ENCODE peak calls at places on chromosomes 1 and 21, in ten cellular contexts. One of them, this sample, is unnamed.

GRCh38 chr1:52629021-52629643 is 3.8 kb upstream of the SHISAL2A start:
- DNase-seq in right atrium auricular region: no peak
- DNase-seq in fibroblast of pulmonary artery: no peak
- DNase-seq in mammary epithelial cell: no peak
- DNase-seq in choroid plexus epithelial cell: no peak
- DNase-seq in HFFc6: no peak
- DNase-seq in AG04450: no peak
- DNase-seq in astrocyte of the cerebellum: no peak
- DNase-seq in fibroblast of mammary gland: peak
- DNase-seq in fibroblast of the aortic adventitia: no peak
- DNase-seq in this sample: no peak

GRCh38 chr1:3306583-3307285 is 147.7 kb upstream of the ARHGEF16 start:
- DNase-seq in mammary epithelial cell: no peak
- DNase-seq in fibroblast of mammary gland: peak
- DNase-seq in fibroblast of pulmonary artery: peak
- DNase-seq in choroid plexus epithelial cell: peak
- DNase-seq in astrocyte of the cerebellum: peak
- DNase-seq in HFFc6: peak
- DNase-seq in fibroblast of the aortic adventitia: peak
- DNase-seq in right atrium auricular region: no peak
- DNase-seq in AG04450: peak
- DNase-seq in this sample: no peak

GRCh38 chr1:25134801-25135585 is 97.3 kb downstream of the SYF2 start:
- DNase-seq in right atrium auricular region: no peak
- DNase-seq in fibroblast of mammary gland: no peak
- DNase-seq in AG04450: no peak
- DNase-seq in mammary epithelial cell: no peak
- DNase-seq in astrocyte of the cerebellum: no peak
- DNase-seq in fibroblast of pulmonary artery: no peak
- DNase-seq in choroid plexus epithelial cell: no peak
- DNase-seq in HFFc6: no peak
- DNase-seq in fibroblast of the aortic adventitia: no peak
- DNase-seq in this sample: no peak

GRCh38 chr1:153583976-153584375 is 18.3 kb upstream of the S100A2 start:
- DNase-seq in HFFc6: no peak
- DNase-seq in mammary epithelial cell: no peak
- DNase-seq in fibroblast of pulmonary artery: no peak
- DNase-seq in AG04450: no peak
- DNase-seq in astrocyte of the cerebellum: no peak
- DNase-seq in fibroblast of mammary gland: peak
- DNase-seq in right atrium auricular region: no peak
- DNase-seq in fibroblast of the aortic adventitia: no peak
- DNase-seq in choroid plexus epithelial cell: peak
- DNase-seq in this sample: no peak

GRCh38 chr1:225626698-225627097 is 26.2 kb downstream of the ENAH start:
- DNase-seq in HFFc6: no peak
- DNase-seq in right atrium auricular region: no peak
- DNase-seq in fibroblast of the aortic adventitia: peak
- DNase-seq in AG04450: no peak
- DNase-seq in choroid plexus epithelial cell: peak
- DNase-seq in mammary epithelial cell: peak
- DNase-seq in astrocyte of the cerebellum: no peak
- DNase-seq in fibroblast of mammary gland: peak
- DNase-seq in fibroblast of pulmonary artery: peak
- DNase-seq in this sample: no peak

GRCh38 chr1:47399138-47399840 is 16.8 kb upstream of the FOXE3 start:
- DNase-seq in fibroblast of mammary gland: no peak
- DNase-seq in astrocyte of the cerebellum: no peak
- DNase-seq in choroid plexus epithelial cell: no peak
- DNase-seq in right atrium auricular region: no peak
- DNase-seq in AG04450: no peak
- DNase-seq in fibroblast of pulmonary artery: no peak
- DNase-seq in mammary epithelial cell: no peak
- DNase-seq in HFFc6: no peak
- DNase-seq in fibroblast of the aortic adventitia: no peak
- DNase-seq in this sample: no peak

GRCh38 chr1:38589036-38589435 is 270.5 kb downstream of the RRAGC start:
- DNase-seq in fibroblast of pulmonary artery: peak
- DNase-seq in fibroblast of the aortic adventitia: peak
- DNase-seq in astrocyte of the cerebellum: no peak
- DNase-seq in AG04450: no peak
- DNase-seq in choroid plexus epithelial cell: peak
- DNase-seq in fibroblast of mammary gland: peak
- DNase-seq in mammary epithelial cell: peak
- DNase-seq in right atrium auricular region: no peak
- DNase-seq in HFFc6: no peak
- DNase-seq in this sample: no peak

GRCh38 chr1:196317535-196318522 is 290.4 kb downstream of the KCNT2 start:
- DNase-seq in fibroblast of the aortic adventitia: peak
- DNase-seq in HFFc6: peak
- DNase-seq in mammary epithelial cell: peak
- DNase-seq in fibroblast of pulmonary artery: peak
- DNase-seq in fibroblast of mammary gland: peak
- DNase-seq in AG04450: peak
- DNase-seq in right atrium auricular region: no peak
- DNase-seq in astrocyte of the cerebellum: peak
- DNase-seq in choroid plexus epithelial cell: peak
- DNase-seq in this sample: peak

GRCh38 chr1:27562021-27562420 is 41.9 kb downstream of the AHDC1 start:
- DNase-seq in right atrium auricular region: no peak
- DNase-seq in fibroblast of mammary gland: no peak
- DNase-seq in AG04450: no peak
- DNase-seq in HFFc6: no peak
- DNase-seq in choroid plexus epithelial cell: no peak
- DNase-seq in fibroblast of the aortic adventitia: no peak
- DNase-seq in astrocyte of the cerebellum: no peak
- DNase-seq in fibroblast of pulmonary artery: no peak
- DNase-seq in mammary epithelial cell: no peak
- DNase-seq in this sample: no peak

GRCh38 chr1:224251741-224252146 is 68.7 kb downstream of the DEGS1 start:
- DNase-seq in choroid plexus epithelial cell: no peak
- DNase-seq in fibroblast of the aortic adventitia: no peak
- DNase-seq in astrocyte of the cerebellum: no peak
- DNase-seq in HFFc6: no peak
- DNase-seq in AG04450: no peak
- DNase-seq in fibroblast of pulmonary artery: peak
- DNase-seq in mammary epithelial cell: no peak
- DNase-seq in fibroblast of mammary gland: no peak
- DNase-seq in right atrium auricular region: no peak
- DNase-seq in this sample: no peak

GRCh38 chr1:177915641-177916040 is 54.2 kb downstream of the SEC16B start:
- DNase-seq in astrocyte of the cerebellum: no peak
- DNase-seq in HFFc6: no peak
- DNase-seq in right atrium auricular region: no peak
- DNase-seq in choroid plexus epithelial cell: no peak
- DNase-seq in AG04450: no peak
- DNase-seq in fibroblast of the aortic adventitia: no peak
- DNase-seq in fibroblast of mammary gland: no peak
- DNase-seq in mammary epithelial cell: peak
- DNase-seq in fibroblast of pulmonary artery: no peak
- DNase-seq in this sample: no peak

GRCh38 chr21:44427241-44428120 is 27.8 kb upstream of the LRRC3 start:
- DNase-seq in fibroblast of the aortic adventitia: no peak
- DNase-seq in AG04450: no peak
- DNase-seq in right atrium auricular region: no peak
- DNase-seq in choroid plexus epithelial cell: no peak
- DNase-seq in HFFc6: no peak
- DNase-seq in mammary epithelial cell: no peak
- DNase-seq in fibroblast of pulmonary artery: no peak
- DNase-seq in astrocyte of the cerebellum: no peak
- DNase-seq in fibroblast of mammary gland: no peak
- DNase-seq in this sample: no peak

GRCh38 chr1:202765726-202766125 is 42.5 kb downstream of the KDM5B start:
- DNase-seq in fibroblast of pulmonary artery: no peak
- DNase-seq in AG04450: no peak
- DNase-seq in choroid plexus epithelial cell: no peak
- DNase-seq in HFFc6: no peak
- DNase-seq in fibroblast of mammary gland: peak
- DNase-seq in right atrium auricular region: no peak
- DNase-seq in fibroblast of the aortic adventitia: peak
- DNase-seq in mammary epithelial cell: no peak
- DNase-seq in astrocyte of the cerebellum: no peak
- DNase-seq in this sample: no peak

DNA sequence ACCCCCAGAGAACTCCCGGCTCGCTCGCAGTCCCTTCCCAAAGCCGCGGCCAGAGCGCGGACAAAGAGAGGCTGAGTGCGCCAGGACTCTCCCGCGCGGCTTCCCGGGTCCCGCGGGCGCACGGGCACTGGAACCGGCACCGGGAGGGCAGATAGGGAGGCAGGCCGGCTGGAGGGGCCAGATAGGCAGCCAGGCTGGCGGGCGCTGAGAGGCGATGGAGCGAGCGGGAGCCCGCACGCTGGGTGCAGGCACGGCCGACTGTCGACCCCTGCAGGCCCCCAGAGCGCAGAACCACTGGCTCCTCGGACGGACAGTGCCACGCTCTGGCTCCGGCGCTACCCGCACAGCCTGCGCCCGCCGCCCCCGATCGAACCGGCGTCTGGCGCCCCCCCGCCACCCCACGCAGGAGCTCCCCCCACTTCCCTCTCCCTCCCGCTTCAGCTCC is 634 bp downstream of the SLC6A9 start:
- DNase-seq in choroid plexus epithelial cell: peak
- DNase-seq in fibroblast of pulmonary artery: peak
- DNase-seq in mammary epithelial cell: no peak
- DNase-seq in astrocyte of the cerebellum: no peak
- DNase-seq in HFFc6: no peak
- DNase-seq in right atrium auricular region: no peak
- DNase-seq in fibroblast of the aortic adventitia: peak
- DNase-seq in fibroblast of mammary gland: peak
- DNase-seq in AG04450: no peak
- DNase-seq in this sample: no peak
- TF ChIP-seq CTCF in choroid plexus epithelial cell: peak
- TF ChIP-seq CTCF in fibroblast of pulmonary artery: no peak
- TF ChIP-seq CTCF in mammary epithelial cell: no peak
- TF ChIP-seq CTCF in astrocyte of the cerebellum: peak
- TF ChIP-seq CTCF in HFFc6: peak
- TF ChIP-seq CTCF in right atrium auricular region: peak
- TF ChIP-seq CTCF in fibroblast of the aortic adventitia: peak
- TF ChIP-seq CTCF in fibroblast of mammary gland: no peak
- TF ChIP-seq CTCF in AG04450: peak
- TF ChIP-seq CTCF in this sample: peak

GRCh38 chr21:29024474-29025327 is at the start of gene USP16:
- DNase-seq in fibroblast of pulmonary artery: peak
- DNase-seq in AG04450: peak
- DNase-seq in mammary epithelial cell: peak
- DNase-seq in choroid plexus epithelial cell: peak
- DNase-seq in HFFc6: peak
- DNase-seq in fibroblast of the aortic adventitia: peak
- DNase-seq in right atrium auricular region: peak
- DNase-seq in fibroblast of mammary gland: peak
- DNase-seq in astrocyte of the cerebellum: peak
- DNase-seq in this sample: peak
- TF ChIP-seq CTCF in fibroblast of pulmonary artery: no peak
- TF ChIP-seq CTCF in AG04450: peak
- TF ChIP-seq CTCF in mammary epithelial cell: no peak
- TF ChIP-seq CTCF in choroid plexus epithelial cell: peak
- TF ChIP-seq CTCF in HFFc6: peak
- TF ChIP-seq CTCF in fibroblast of the aortic adventitia: peak
- TF ChIP-seq CTCF in right atrium auricular region: peak
- TF ChIP-seq CTCF in fibroblast of mammary gland: peak
- TF ChIP-seq CTCF in astrocyte of the cerebellum: peak
- TF ChIP-seq CTCF in this sample: peak

GRCh38 chr1:201377611-201378092 is at the start of gene TNNT2:
- DNase-seq in AG04450: no peak
- DNase-seq in fibroblast of pulmonary artery: no peak
- DNase-seq in right atrium auricular region: peak
- DNase-seq in mammary epithelial cell: no peak
- DNase-seq in HFFc6: no peak
- DNase-seq in fibroblast of the aortic adventitia: no peak
- DNase-seq in astrocyte of the cerebellum: no peak
- DNase-seq in choroid plexus epithelial cell: no peak
- DNase-seq in fibroblast of mammary gland: no peak
- DNase-seq in this sample: no peak

GRCh38 chr1:201374376-201374775 is 3.1 kb downstream of the TNNT2 start:
- DNase-seq in AG04450: no peak
- DNase-seq in fibroblast of the aortic adventitia: no peak
- DNase-seq in HFFc6: no peak
- DNase-seq in right atrium auricular region: no peak
- DNase-seq in fibroblast of pulmonary artery: no peak
- DNase-seq in choroid plexus epithelial cell: no peak
- DNase-seq in mammary epithelial cell: no peak
- DNase-seq in astrocyte of the cerebellum: no peak
- DNase-seq in fibroblast of mammary gland: no peak
- DNase-seq in this sample: no peak

GRCh38 chr1:201376464-201377374 is 761 bp downstream of the TNNT2 start:
- DNase-seq in fibroblast of mammary gland: peak
- DNase-seq in mammary epithelial cell: peak
- DNase-seq in fibroblast of pulmonary artery: peak
- DNase-seq in choroid plexus epithelial cell: peak
- DNase-seq in HFFc6: peak
- DNase-seq in right atrium auricular region: no peak
- DNase-seq in AG04450: no peak
- DNase-seq in fibroblast of the aortic adventitia: peak
- DNase-seq in astrocyte of the cerebellum: no peak
- DNase-seq in this sample: no peak

GRCh38 chr1:201376107-201376463 is 1.4 kb downstream of the TNNT2 start:
- DNase-seq in fibroblast of pulmonary artery: no peak
- DNase-seq in choroid plexus epithelial cell: no peak
- DNase-seq in fibroblast of mammary gland: no peak
- DNase-seq in astrocyte of the cerebellum: no peak
- DNase-seq in mammary epithelial cell: no peak
- DNase-seq in right atrium auricular region: no peak
- DNase-seq in fibroblast of the aortic adventitia: no peak
- DNase-seq in HFFc6: no peak
- DNase-seq in AG04450: no peak
- DNase-seq in this sample: no peak

GRCh38 chr1:201375169-201375568 is 2.3 kb downstream of the TNNT2 start:
- DNase-seq in choroid plexus epithelial cell: no peak
- DNase-seq in AG04450: no peak
- DNase-seq in fibroblast of pulmonary artery: no peak
- DNase-seq in right atrium auricular region: no peak
- DNase-seq in fibroblast of the aortic adventitia: no peak
- DNase-seq in fibroblast of mammary gland: no peak
- DNase-seq in HFFc6: no peak
- DNase-seq in mammary epithelial cell: no peak
- DNase-seq in astrocyte of the cerebellum: no peak
- DNase-seq in this sample: no peak
- TF ChIP-seq CTCF in choroid plexus epithelial cell: peak
- TF ChIP-seq CTCF in AG04450: peak
- TF ChIP-seq CTCF in fibroblast of pulmonary artery: peak
- TF ChIP-seq CTCF in right atrium auricular region: no peak
- TF ChIP-seq CTCF in fibroblast of the aortic adventitia: peak
- TF ChIP-seq CTCF in fibroblast of mammary gland: peak
- TF ChIP-seq CTCF in HFFc6: peak
- TF ChIP-seq CTCF in mammary epithelial cell: peak
- TF ChIP-seq CTCF in astrocyte of the cerebellum: peak
- TF ChIP-seq CTCF in this sample: no peak

DNA sequence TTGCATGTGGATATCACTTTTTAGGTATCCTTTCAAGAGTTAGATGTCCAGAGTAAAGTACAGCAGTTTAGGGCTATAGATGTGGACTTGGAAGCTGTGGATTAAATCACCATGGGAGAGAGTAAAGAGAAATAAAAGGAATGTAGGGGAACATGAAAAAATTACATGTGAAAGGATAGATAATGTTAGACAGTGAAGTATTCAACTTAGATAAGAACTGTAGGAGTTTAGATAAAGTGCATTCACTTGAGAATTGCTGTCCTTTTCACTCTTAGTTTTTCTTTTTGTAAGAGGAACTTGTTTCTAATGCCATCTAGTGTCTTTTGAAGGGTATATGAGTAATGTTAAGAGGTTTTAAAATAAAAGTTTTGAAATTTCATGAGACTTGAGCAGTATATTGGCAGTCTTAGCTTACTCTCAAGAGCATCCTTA is 40.1 kb downstream of the MAST2 start:
- DNase-seq in AG04450: no peak
- DNase-seq in choroid plexus epithelial cell: peak
- DNase-seq in mammary epithelial cell: no peak
- DNase-seq in fibroblast of pulmonary artery: peak
- DNase-seq in HFFc6: no peak
- DNase-seq in fibroblast of mammary gland: peak
- DNase-seq in astrocyte of the cerebellum: peak
- DNase-seq in right atrium auricular region: no peak
- DNase-seq in fibroblast of the aortic adventitia: peak
- DNase-seq in this sample: peak
- TF ChIP-seq CTCF in AG04450: peak
- TF ChIP-seq CTCF in choroid plexus epithelial cell: peak
- TF ChIP-seq CTCF in mammary epithelial cell: peak
- TF ChIP-seq CTCF in fibroblast of pulmonary artery: peak
- TF ChIP-seq CTCF in HFFc6: peak
- TF ChIP-seq CTCF in fibroblast of mammary gland: peak
- TF ChIP-seq CTCF in astrocyte of the cerebellum: no peak
- TF ChIP-seq CTCF in right atrium auricular region: peak
- TF ChIP-seq CTCF in fibroblast of the aortic adventitia: peak
- TF ChIP-seq CTCF in this sample: peak